ENCODE peak calls at places on chromosome 12, in four cellular contexts. C is K562, A is H1, Q is HepG2. U is an unnamed sample.

GRCh38 chr12:85076688-85077430 is 40.7 kb downstream of the LRRIQ1 start:
- DNase-seq in A (no peak), Q (peak), C (peak), U (peak)

GRCh38 chr12:29389295-29389919 is 8.4 kb upstream of the ERGIC2 start:
- DNase-seq in C (no peak), Q (no peak), A (no peak), U (no peak)

GRCh38 chr12:95304673-95305198 is 87.1 kb downstream of the VEZT start:
- DNase-seq in A (no peak), C (no peak), Q (no peak), U (no peak)

GRCh38 chr12:104306376-104306775 is 2.8 kb downstream of the EID3 start:
- DNase-seq in A (no peak), C (no peak), Q (no peak), U (no peak)

GRCh38 chr12:81726634-81727033 is 32.5 kb downstream of the PPFIA2 start:
- DNase-seq in C (no peak), A (no peak), Q (no peak), U (no peak)

GRCh38 chr12:75571204-75571603 is 59.8 kb upstream of the KRR1 start:
- DNase-seq in Q (peak), A (no peak), C (no peak), U (no peak)

GRCh38 chr12:53510181-53510812 is 3.0 kb upstream of the NPFF start:
- DNase-seq in Q (no peak), A (no peak), C (no peak), U (no peak)

GRCh38 chr12:34124608-34125007 is 102.3 kb downstream of the ALG10 start:
- DNase-seq in C (no peak), Q (no peak), A (no peak), U (no peak)

GRCh38 chr12:21583587-21583986 is 21.1 kb downstream of the GYS2 start:
- DNase-seq in Q (no peak), A (no peak), C (peak), U (no peak)

GRCh38 chr12:95605087-95605486 is 53.8 kb upstream of the USP44 start:
- DNase-seq in A (no peak), Q (no peak), C (no peak), U (peak)

GRCh38 chr12:95784286-95784685 is 6.3 kb downstream of the NTN4 start:
- DNase-seq in A (no peak), Q (no peak), C (no peak), U (no peak)

GRCh38 chr12:74449872-74450271 is 87.8 kb upstream of the ATXN7L3B start:
- DNase-seq in C (no peak), Q (no peak), A (no peak), U (no peak)

GRCh38 chr12:54232790-54233189 is 44.0 kb upstream of the SMUG1 start:
- DNase-seq in Q (no peak), A (no peak), C (no peak), U (no peak)

GRCh38 chr12:88889326-88890110 is 309.2 kb upstream of the KITLG start:
- DNase-seq in C (no peak), Q (no peak), A (no peak), U (no peak)

GRCh38 chr12:64169999-64170398 is 52.1 kb downstream of the KICS2 start:
- DNase-seq in A (no peak), Q (no peak), C (no peak), U (no peak)

GRCh38 chr12:45612044-45612794 is 117.3 kb upstream of the ARID2 start:
- DNase-seq in Q (no peak), A (no peak), C (no peak), U (no peak)

GRCh38 chr12:95838125-95838524 is 20.6 kb upstream of the SNRPF start:
- DNase-seq in Q (peak), C (no peak), A (no peak), U (peak)

GRCh38 chr12:23909559-23909958 is 39.9 kb downstream of the SOX5 start:
- DNase-seq in Q (no peak), C (no peak), A (no peak), U (no peak)

GRCh38 chr12:102347761-102348160 is 132.6 kb downstream of the IGF1 start:
- DNase-seq in A (no peak), C (no peak), Q (no peak), U (no peak)

GRCh38 chr12:46699986-46700385 is 125.8 kb downstream of the SLC38A4 start:
- DNase-seq in C (no peak), Q (no peak), A (no peak), U (no peak)

GRCh38 chr12:98439471-98440164 is 75.8 kb upstream of the TMPO start:
- DNase-seq in Q (no peak), A (no peak), C (no peak), U (no peak)

GRCh38 chr12:61574339-61574738 is 685.9 kb upstream of the USP15 start:
- DNase-seq in Q (no peak), C (no peak), A (no peak), U (no peak)

GRCh38 chr12:25764409-25764808 is 194.1 kb upstream of the RASSF8 start:
- DNase-seq in Q (no peak), C (no peak), A (no peak), U (no peak)

GRCh38 chr12:122449317-122449716 is 26.8 kb upstream of the CLIP1 start:
- DNase-seq in Q (peak), C (peak), A (no peak), U (peak)

GRCh38 chr12:94557896-94558295 is 92.5 kb downstream of the TMCC3 start:
- DNase-seq in A (no peak), C (no peak), Q (no peak), U (no peak)

GRCh38 chr12:45234134-45234865 is 18.4 kb downstream of the ANO6 start:
- DNase-seq in Q (peak), C (peak), A (no peak), U (peak)

GRCh38 chr12:123939716-123940626 is 32.7 kb downstream of the CCDC92 start:
- DNase-seq in C (no peak), Q (no peak), A (no peak), U (no peak)

GRCh38 chr12:7679251-7680045 is 13.7 kb upstream of the APOBEC1 start:
- DNase-seq in Q (no peak), C (no peak), A (no peak), U (no peak)

GRCh38 chr12:43111608-43112007 is 440.4 kb downstream of the ADAMTS20 start:
- DNase-seq in A (no peak), C (no peak), Q (no peak), U (no peak)

GRCh38 chr12:76530531-76530930 is 29.0 kb downstream of the OSBPL8 start:
- DNase-seq in C (peak), A (no peak), Q (no peak), U (no peak)

GRCh38 chr12:110555509-110556406 is 27.4 kb downstream of the PPTC7 start:
- DNase-seq in Q (no peak), C (no peak), A (no peak), U (no peak)

GRCh38 chr12:113234483-113234882 is 13.2 kb downstream of the TPCN1 start:
- DNase-seq in Q (no peak), C (no peak), A (no peak), U (no peak)
- TF ChIP-seq EP300 in Q (no peak), C (no peak), A (no peak), U (no peak)

DNA sequence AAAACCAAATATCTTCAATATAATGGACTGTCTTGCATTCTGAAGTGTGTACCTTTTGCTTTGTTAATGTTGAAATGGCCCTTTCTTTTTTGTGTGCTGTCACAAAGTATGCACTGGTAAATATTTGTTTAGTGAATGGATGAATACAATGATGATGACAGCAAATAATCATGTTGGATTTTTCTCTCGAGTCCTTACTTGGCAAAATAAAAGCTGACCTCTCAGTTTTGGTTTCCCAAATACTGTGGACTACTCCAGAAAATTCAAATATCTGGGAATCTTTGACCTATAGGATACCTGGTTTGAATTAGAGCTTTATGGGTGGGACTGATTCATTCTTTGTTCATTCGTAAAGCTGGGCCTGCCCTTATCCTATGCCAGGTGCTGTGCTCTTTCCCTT is 5.5 kb downstream of the UBE3B start:
- DNase-seq in A (no peak), Q (no peak), C (no peak), U (no peak)
- TF ChIP-seq PHF8 in A (no peak), Q (no peak), C (no peak), U (no peak)

DNA sequence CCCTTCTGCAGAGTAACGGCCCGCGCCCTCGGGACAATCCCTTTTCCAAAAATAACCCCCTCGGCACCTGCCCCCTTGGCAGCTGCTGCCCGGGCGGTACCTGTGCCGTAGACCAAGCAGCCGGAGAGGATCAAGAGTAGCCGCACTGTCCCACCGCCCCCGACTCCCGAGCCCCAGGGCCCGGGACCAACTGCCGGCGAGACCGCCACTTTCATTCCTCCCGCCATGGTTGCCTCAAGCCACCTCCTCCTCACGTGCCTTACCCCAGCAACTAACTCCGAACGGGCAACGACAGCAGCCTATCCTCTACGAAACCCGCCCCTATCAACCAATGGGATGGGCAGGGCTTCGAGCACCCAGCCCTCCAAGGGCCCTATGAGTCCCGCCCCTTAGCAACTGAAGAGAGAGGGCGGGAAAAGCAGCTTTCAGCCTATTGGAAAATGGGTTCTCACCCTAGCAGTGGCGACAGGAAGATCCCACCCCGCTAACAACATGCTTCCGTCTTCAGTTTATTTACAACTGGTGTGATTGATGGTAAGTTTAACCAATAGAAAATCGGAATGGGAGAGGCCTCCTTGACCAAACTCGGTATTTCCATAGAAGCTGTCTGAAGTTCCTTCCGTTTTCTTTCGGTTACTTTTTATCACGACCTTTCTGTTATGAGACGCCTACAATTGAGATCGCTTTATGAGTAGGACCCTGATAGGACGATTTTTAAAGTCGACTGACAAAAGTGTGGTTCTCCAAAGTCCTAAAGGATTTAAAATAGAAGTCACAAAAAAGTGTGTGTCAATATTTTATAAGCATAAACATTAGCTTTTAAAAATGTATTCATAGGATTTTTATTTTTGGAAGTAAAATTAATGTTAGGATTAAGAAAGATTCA is at the start of gene NEMP1:
- DNase-seq in A (peak), Q (peak), C (peak), U (peak)
- TF ChIP-seq EP300 in A (no peak), Q (peak), C (no peak), U (no peak)

DNA sequence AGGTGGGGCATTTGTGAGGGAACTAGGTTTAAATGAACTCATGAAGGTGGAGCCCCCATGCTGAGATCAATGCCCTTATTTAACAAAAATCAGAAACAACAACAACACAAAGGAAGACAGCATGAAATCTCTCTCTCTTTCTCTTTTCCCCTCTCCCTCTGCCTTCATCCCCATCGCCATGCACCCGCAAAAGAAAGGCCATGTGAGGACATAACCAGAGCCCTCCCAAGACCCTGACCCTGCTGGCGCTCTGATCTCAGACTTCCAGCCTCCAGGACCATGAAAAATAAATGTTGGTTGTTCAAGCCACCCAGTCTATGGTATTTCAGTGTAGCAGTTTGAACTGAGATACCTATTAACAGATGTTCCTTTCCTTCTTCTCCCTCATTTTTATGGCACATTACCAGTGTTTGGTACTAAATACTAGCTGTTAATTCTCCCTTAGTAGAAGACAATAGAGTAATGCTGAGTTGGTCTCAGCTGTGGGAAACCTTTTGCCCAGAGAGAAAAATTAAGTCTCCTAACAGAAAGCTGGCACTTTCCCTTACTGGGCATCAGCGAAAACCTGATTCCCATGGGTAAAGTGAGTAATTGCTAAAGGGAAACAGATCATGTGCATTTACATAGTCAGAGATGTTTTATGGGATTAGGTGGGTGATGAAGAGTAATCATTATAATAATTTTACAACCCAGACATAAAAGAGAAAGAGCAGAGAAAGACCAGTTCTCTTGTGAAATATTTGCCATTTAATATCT is 264.0 kb upstream of the PLEKHG7 start:
- DNase-seq in C (no peak), A (no peak), Q (no peak), U (no peak)
- TF ChIP-seq PHF8 in C (no peak), A (no peak), Q (no peak), U (no peak)

DNA sequence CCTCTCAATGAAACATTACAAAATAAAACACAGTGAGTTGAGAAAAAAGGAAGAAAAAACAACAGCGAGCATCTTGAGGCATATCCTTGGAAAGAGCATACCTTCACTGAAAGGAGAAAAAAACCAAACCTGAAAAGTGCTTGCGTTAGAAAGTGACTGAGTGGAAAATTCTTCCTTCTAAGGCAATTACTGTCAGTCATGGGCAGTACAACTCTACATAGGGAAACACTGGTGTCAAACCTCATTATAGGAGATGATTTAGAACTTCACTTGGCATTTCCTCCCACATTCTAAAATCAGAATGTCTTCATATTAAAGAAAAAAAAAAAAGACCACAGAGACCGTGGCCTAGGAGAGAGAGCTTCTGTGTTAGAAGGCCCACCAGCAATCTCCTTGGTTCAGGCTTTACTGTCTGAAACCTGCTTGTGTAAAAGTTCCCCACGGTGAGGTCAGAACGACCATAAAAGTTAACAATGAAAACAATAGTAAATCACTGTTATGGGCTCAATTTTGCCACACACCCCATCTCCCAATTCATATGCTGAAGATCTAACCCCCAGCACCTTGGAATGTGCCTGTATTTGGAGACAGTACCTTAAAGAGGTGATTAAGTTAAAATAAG is 91.1 kb upstream of the CRY1 start:
- DNase-seq in Q (no peak), C (no peak), A (no peak), U (no peak)
- TF ChIP-seq EP300 in Q (no peak), C (no peak), A (no peak), U (no peak)

GRCh38 chr12:100128509-100128908 is 14.2 kb downstream of the BLTP3B start:
- DNase-seq in A (no peak), Q (peak), C (peak), U (peak)
- TF ChIP-seq PHF8 in A (no peak), Q (no peak), C (no peak), U (no peak)

GRCh38 chr12:2555487-2556082 is 239.2 kb upstream of the FKBP4 start:
- DNase-seq in A (no peak), Q (no peak), C (no peak), U (no peak)
- TF ChIP-seq EP300 in A (no peak), Q (no peak), C (no peak), U (no peak)

DNA sequence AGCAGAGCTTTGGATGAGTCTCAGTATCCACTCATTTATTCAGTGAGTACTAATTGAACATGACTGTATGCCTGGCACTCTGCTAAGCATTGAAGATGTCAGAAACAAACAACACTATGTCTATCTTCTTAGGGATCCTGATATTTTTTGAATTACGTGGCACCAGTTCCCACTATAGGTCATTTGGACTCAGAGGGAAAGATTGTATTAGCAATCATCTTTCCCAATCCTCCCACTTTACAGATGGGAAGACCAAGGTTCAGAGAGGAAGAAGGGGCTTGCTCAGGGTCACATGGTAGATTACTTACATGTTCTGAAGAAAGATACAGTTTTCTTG is 292.0 kb upstream of the TBX3 start:
- DNase-seq in A (no peak), C (no peak), Q (no peak), U (no peak)
- TF ChIP-seq PHF8 in A (no peak), C (no peak), Q (no peak), U (no peak)

DNA sequence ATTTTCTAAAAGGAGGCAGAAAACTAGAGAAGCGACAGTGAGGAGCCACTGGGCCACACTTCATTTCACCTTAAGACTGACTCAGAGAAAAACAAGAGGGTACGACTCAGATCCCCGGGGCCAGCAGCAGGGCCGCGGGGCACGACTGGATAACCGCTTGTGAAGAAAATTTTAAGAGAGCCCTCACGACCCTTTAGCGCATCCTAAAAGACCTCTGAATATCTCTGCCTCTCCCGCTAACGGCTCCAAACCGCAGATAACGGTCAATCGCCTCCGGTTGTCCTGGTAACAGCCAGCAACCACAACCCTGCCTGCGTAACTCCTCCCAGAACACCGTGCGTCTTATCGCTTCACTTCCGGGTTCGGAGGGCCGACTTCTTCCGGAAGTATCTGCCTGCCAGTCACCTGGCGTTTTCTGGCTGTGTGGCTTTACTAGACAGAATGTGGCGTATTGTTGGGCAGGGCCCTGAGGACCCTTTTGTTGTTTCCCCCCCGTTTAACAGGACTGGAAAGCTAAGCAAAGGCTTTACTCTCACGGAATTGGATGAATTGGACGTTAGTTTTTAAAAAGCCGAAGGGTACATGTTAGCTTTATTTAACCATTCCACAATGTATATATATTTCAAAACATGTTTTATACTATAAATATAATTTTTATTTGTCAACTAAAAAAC is 5.4 kb upstream of the ATP23 start:
- DNase-seq in A (peak), C (peak), Q (peak), U (peak)
- TF ChIP-seq EP300 in A (no peak), C (peak), Q (peak), U (no peak)

GRCh38 chr12:5388581-5389535 is 43.0 kb upstream of the NTF3 start:
- DNase-seq in C (no peak), A (no peak), Q (no peak), U (no peak)
- TF ChIP-seq PHF8 in C (no peak), A (no peak), Q (no peak), U (no peak)

U was measured in A549.